ENCODE peak calls at places on chromosomes 2 and 18, in four cellular contexts. A is AG09319, D is WTC11, B is cardiac fibroblast. W is an unnamed sample.

GRCh38 chr2:222353998-222354397 is 55.2 kb upstream of the PAX3 start:
- DNase-seq in A (no peak), D (no peak), B (no peak), W (no peak)

GRCh38 chr2:218820746-218821369 is 10.7 kb downstream of the PRKAG3 start:
- DNase-seq in A (no peak), D (no peak), B (no peak), W (no peak)

GRCh38 chr2:206105541-206105940 is 19.6 kb upstream of the INO80D start:
- DNase-seq in A (no peak), D (no peak), B (no peak), W (no peak)

GRCh38 chr2:56754627-56755026 is 570.8 kb downstream of the CCDC85A start:
- DNase-seq in A (no peak), D (no peak), B (no peak), W (no peak)

GRCh38 chr18:59311631-59312030 is 6.8 kb downstream of the CPLX4 start:
- DNase-seq in A (no peak), D (no peak), B (peak), W (no peak)

GRCh38 chr2:26740890-26741302 is 23.2 kb upstream of the SLC35F6 start:
- DNase-seq in A (no peak), D (peak), B (no peak), W (no peak)

GRCh38 chr2:1461507-1462390 is 48.5 kb downstream of the TPO start:
- DNase-seq in A (no peak), D (no peak), B (no peak), W (no peak)

GRCh38 chr2:99569393-99569792 is 79.6 kb upstream of the REV1 start:
- DNase-seq in A (no peak), D (no peak), B (no peak), W (no peak)

GRCh38 chr18:34880882-34881852 is 160.0 kb upstream of the MAPRE2 start:
- DNase-seq in A (no peak), D (no peak), B (peak), W (no peak)

GRCh38 chr2:65465124-65465523 is 32.7 kb upstream of the SPRED2 start:
- DNase-seq in A (no peak), D (no peak), B (no peak), W (no peak)

GRCh38 chr2:189222440-189222839 is 42.9 kb upstream of the COL5A2 start:
- DNase-seq in A (no peak), D (no peak), B (peak), W (no peak)

GRCh38 chr2:53508667-53509066 is 258.9 kb upstream of the CHAC2 start:
- DNase-seq in A (no peak), D (no peak), B (no peak), W (no peak)

GRCh38 chr2:174939046-174939445 is 66.1 kb downstream of the CHN1 start:
- DNase-seq in A (no peak), D (no peak), B (peak), W (no peak)

GRCh38 chr2:118661184-118661583 is 186.3 kb downstream of the EN1 start:
- DNase-seq in A (no peak), D (no peak), B (no peak), W (no peak)

GRCh38 chr18:60067426-60068210 is 167.8 kb downstream of the PMAIP1 start:
- DNase-seq in A (no peak), D (no peak), B (no peak), W (no peak)

GRCh38 chr2:120105360-120105759 is 92.5 kb downstream of the EPB41L5 start:
- DNase-seq in A (no peak), D (no peak), B (peak), W (no peak)

GRCh38 chr2:44136186-44136585 is 32.5 kb upstream of the PPM1B start:
- DNase-seq in A (peak), D (no peak), B (peak), W (no peak)

GRCh38 chr18:44508474-44508873 is 172.2 kb upstream of the SETBP1 start:
- DNase-seq in A (no peak), D (no peak), B (no peak), W (no peak)

GRCh38 chr2:231372326-231372725 is 23.2 kb upstream of the B3GNT7 start:
- DNase-seq in A (no peak), D (no peak), B (no peak), W (no peak)

GRCh38 chr2:141554810-141555209 is 576.0 kb downstream of the LRP1B start:
- DNase-seq in A (no peak), D (no peak), B (peak), W (peak)

GRCh38 chr2:96471772-96472171 is 33.4 kb downstream of the NEURL3 start:
- DNase-seq in A (no peak), D (no peak), B (no peak), W (no peak)

GRCh38 chr18:5717241-5717640 is 173.4 kb upstream of the EPB41L3 start:
- DNase-seq in A (no peak), D (no peak), B (no peak), W (no peak)

GRCh38 chr18:2302628-2303516 is 268.4 kb downstream of the METTL4 start:
- DNase-seq in A (no peak), D (no peak), B (peak), W (no peak)

GRCh38 chr2:204491528-204491927 is 53.7 kb upstream of the PARD3B start:
- DNase-seq in A (no peak), D (no peak), B (peak), W (no peak)

GRCh38 chr18:48940854-48941531 is 9.8 kb downstream of the SMAD7 start:
- DNase-seq in A (no peak), D (no peak), B (no peak), W (no peak)

GRCh38 chr2:211203986-211204385 is 647.6 kb downstream of the CPS1 start:
- DNase-seq in A (no peak), D (no peak), B (no peak), W (no peak)

GRCh38 chr2:28579606-28580005 is 83.7 kb downstream of the PLB1 start:
- DNase-seq in A (no peak), D (no peak), B (no peak), W (no peak)

GRCh38 chr2:221443631-221444030 is 128.5 kb downstream of the EPHA4 start:
- DNase-seq in A (peak), D (no peak), B (no peak), W (no peak)

GRCh38 chr2:216081487-216082387 is at the start of the genes PECR and TMEM169:
- DNase-seq in A (no peak), D (peak), B (peak), W (peak)

GRCh38 chr2:101883860-101884259 is 107.9 kb upstream of the IL1R2 start:
- DNase-seq in A (peak), D (no peak), B (peak), W (no peak)

GRCh38 chr2:151947524-151948165 is 119.4 kb upstream of the ARL5A start:
- DNase-seq in A (no peak), D (peak), B (peak), W (no peak)

GRCh38 chr2:116499389-116499788 is 1315.1 kb upstream of the DDX18 start:
- DNase-seq in A (no peak), D (no peak), B (no peak), W (no peak)

GRCh38 chr2:173086518-173087213 is 11.0 kb downstream of the MAP3K20 start:
- DNase-seq in A (no peak), D (no peak), B (peak), W (no peak)

GRCh38 chr2:133045787-133046186 is 375.8 kb upstream of the LYPD1 start:
- DNase-seq in A (no peak), D (no peak), B (peak), W (no peak)

GRCh38 chr2:102703748-102704147 is 58.1 kb upstream of the TMEM182 start:
- DNase-seq in A (no peak), D (no peak), B (peak), W (no peak)

GRCh38 chr2:20557226-20557625 is 93.7 kb downstream of the HS1BP3 start:
- DNase-seq in A (no peak), D (no peak), B (no peak), W (no peak)

GRCh38 chr2:215726070-215726469 is 287.3 kb downstream of the MREG start:
- DNase-seq in A (no peak), D (no peak), B (no peak), W (no peak)

GRCh38 chr2:58918138-58918537 is 677.0 kb upstream of the FANCL start:
- DNase-seq in A (no peak), D (no peak), B (peak), W (no peak)

GRCh38 chr18:44325903-44326650 is 354.6 kb upstream of the SETBP1 start:
- DNase-seq in A (peak), D (peak), B (peak), W (peak)

GRCh38 chr2:40451926-40452605 is at the start of gene SLC8A1:
- DNase-seq in A (no peak), D (peak), B (peak), W (peak)

GRCh38 chr2:40455661-40456060 is 3.8 kb upstream of the SLC8A1 start:
- DNase-seq in A (no peak), D (no peak), B (peak), W (no peak)

GRCh38 chr2:40448476-40449079 is 3.3 kb downstream of the SLC8A1 start:
- DNase-seq in A (no peak), D (no peak), B (peak), W (peak)

GRCh38 chr2:40445467-40445866 is 6.4 kb downstream of the SLC8A1 start:
- DNase-seq in A (no peak), D (no peak), B (no peak), W (no peak)

GRCh38 chr2:40450066-40450841 is 1.6 kb downstream of the SLC8A1 start:
- DNase-seq in A (no peak), D (no peak), B (peak), W (no peak)
- TF ChIP-seq CTCF in A (peak), D (no peak), B (no peak), W (no peak)

GRCh38 chr18:51621103-51621969 is 423.9 kb upstream of the MEX3C start:
- DNase-seq in A (no peak), D (peak), B (peak), W (peak)
- TF ChIP-seq CTCF in A (peak), D (peak), B (peak), W (peak)

DNA sequence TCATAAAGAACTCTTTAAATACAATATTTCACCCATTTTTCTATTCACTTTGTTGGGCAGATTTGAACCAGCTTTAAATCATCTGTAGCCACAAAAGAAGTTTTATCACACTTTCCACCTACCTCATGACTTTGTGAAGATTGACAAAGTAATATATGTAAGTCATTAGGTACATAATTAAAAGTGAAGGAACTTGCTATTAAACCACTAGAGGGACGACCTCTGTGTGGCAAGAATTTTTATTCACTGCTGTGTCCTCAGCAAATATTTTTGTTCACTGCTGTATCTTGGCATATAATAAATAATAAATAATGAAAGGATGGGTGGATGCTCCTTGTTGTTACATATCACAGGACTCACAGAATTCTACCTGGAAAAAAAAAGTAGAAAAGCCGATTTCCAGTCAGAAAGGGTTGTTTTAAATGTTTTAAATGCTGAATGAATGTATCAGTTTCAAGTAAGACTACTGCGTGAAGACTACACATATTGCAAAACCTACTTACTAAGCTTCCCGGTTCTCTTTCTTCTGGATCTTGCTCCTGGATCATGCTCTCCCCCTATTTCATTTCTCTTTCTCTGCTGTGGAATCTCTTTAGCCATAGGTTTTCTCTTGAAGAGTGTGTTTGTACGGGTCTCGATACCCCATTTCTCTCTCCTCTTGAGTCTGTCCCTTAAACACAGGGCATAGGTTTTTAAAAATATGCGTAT is 44.8 kb downstream of the KCMF1 start:
- DNase-seq in A (no peak), D (no peak), B (peak), W (no peak)
- TF ChIP-seq CTCF in A (no peak), D (no peak), B (peak), W (no peak)

DNA sequence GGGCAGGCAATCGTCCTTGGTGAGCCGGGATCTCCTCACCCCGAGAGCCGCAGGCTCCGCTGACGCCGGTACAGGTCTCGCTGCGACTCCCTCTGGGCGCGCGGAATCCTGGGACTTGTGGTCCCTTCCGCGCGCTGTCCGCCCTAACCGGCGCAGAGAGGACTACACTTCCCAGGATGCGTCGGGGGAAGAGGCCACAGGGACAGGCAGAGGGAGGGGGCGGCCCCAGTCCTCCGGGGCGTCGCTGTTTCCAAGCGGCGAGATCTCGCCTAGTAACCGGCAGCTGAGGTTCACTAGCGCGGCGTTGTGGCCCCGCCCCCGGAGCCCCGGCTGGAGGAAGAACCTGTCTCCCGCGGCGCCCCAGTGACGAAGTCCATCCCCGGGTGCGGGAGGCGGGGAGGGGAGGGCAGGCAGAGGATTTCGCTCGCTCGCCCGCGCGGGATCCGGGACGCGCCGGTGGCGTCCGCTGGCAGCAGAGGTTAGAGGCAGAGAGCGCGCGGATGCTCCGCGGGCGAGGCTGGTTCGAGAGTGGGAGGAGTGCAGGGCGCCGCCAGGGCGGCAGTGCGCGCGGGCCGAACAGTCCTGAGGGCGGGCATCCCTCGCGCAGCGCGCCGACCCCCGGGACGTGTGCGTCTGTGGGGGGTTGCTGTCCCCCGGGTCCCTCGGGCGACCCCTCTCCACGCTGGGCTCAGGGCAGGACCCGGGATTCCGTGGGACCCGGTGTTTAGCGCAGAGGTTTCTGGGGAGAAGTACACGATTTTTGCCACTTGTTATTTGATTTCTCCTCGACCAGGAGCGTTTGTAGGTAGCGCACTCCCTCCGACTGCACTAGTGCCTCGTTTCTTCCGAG is at the start of gene EML6:
- DNase-seq in A (peak), D (peak), B (peak), W (peak)
- TF ChIP-seq CTCF in A (peak), D (no peak), B (no peak), W (no peak)

GRCh38 chr2:10303634-10304378 is 1.1 kb downstream of the HPCAL1 start:
- DNase-seq in A (no peak), D (peak), B (peak), W (peak)
- TF ChIP-seq CTCF in A (peak), D (no peak), B (no peak), W (no peak)

GRCh38 chr2:15666776-15667578 is 75.3 kb downstream of the DDX1 start:
- DNase-seq in A (no peak), D (no peak), B (no peak), W (no peak)

GRCh38 chr2:15667579-15668556 is 76.2 kb downstream of the DDX1 start:
- DNase-seq in A (no peak), D (no peak), B (peak), W (no peak)

GRCh38 chr2:15669375-15669910 is 77.8 kb downstream of the DDX1 start:
- DNase-seq in A (no peak), D (no peak), B (no peak), W (no peak)

GRCh38 chr2:15670469-15670868 is 78.8 kb downstream of the DDX1 start:
- DNase-seq in A (no peak), D (no peak), B (no peak), W (no peak)

DNA sequence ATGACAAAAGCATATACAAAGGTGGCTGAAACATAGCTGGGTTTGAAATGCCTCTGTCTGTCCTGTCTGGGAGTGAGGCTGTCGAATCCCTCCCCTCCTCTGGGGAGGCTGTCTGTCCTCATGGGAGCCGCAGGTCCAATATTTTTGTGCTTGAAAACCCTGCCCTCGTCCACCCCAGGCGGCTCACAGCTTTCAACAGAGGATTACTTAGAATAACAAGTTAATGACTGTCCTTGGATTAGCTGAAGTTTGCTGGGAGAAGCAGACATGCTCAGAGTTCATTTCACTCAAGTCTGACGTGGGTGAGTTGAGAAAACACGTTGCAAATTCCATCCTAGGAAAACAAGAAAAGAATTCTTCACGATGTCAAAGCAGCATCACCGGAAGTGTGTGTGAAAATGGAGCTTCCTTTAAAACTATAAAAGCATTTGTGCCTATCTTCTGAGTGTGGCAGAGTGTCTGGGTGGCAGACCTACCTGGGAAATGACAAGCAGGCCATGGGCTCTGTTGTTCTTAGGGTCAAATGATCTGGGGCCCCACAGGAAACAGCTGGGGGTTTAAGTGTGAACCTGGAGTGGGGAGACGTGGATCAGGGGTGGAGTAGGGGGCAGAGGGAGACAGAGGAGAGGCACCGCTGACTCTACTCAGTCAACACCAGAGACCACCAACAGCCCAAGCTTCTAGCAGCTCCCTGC is 77.1 kb downstream of the DDX1 start:
- DNase-seq in A (no peak), D (no peak), B (peak), W (no peak)
- TF ChIP-seq CTCF in A (no peak), D (no peak), B (no peak), W (no peak)

DNA sequence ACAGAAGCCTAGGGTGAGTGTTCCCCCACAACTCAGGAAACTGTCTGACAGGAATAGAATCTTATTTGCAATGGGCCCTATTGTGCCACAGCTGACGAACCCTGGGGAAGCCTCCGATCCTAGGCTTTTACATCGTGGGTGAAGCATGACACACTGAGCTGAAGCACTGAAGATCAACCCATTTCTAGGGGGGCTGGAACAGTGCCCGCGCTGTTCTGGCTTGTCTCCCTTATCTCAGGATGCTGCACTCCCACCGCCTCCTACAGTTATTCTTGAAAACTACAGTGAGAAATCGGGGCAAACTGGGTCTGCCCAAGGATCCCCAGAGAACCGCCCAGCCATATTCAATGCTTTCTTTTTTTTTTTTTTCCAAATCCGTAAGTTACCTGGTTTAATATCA is 41.1 kb downstream of the NETO1 start:
- DNase-seq in A (no peak), D (peak), B (no peak), W (no peak)
- TF ChIP-seq CTCF in A (no peak), D (no peak), B (no peak), W (no peak)

GRCh38 chr2:154240316-154240715 is 368.6 kb downstream of the GALNT13 start:
- DNase-seq in A (no peak), D (no peak), B (no peak), W (no peak)
- TF ChIP-seq CTCF in A (no peak), D (no peak), B (no peak), W (no peak)

W was measured in nephron progenitor cell.